ENCODE peak calls at places on chromosomes 13 and 19, in seven cellular contexts. H, M, G, L, T, U and J are unnamed samples.

GRCh38 chr13:109874921-109875454 is 88.6 kb upstream of the IRS2 start:
- DNase-seq in T (no peak), H (peak; percentile 42), U (no peak), M (no peak), L (peak; percentile 79), G (no peak), J (no peak)

GRCh38 chr19:58450836-58451357 is 525 bp upstream of the ZNF324B start:
- DNase-seq in T (no peak), H (no peak), L (peak; percentile 18), G (peak; percentile 51), M (no peak), U (no peak), J (no peak)

GRCh38 chr19:34172661-34173144 is 399 bp downstream of the LSM14A start:
- DNase-seq in L (peak; percentile 73), H (peak; percentile 41), M (no peak), U (no peak), G (no peak), T (peak; percentile 7), J (no peak)

GRCh38 chr19:2962018-2962670 is 15.2 kb upstream of the TLE6 start:
- DNase-seq in G (peak; percentile 78), L (peak; percentile 92), H (peak; percentile 89), T (no peak), M (peak; percentile 77), U (no peak), J (peak; percentile 26)

GRCh38 chr13:36297600-36298338 is at the start of gene CCDC169:
- DNase-seq in M (peak; percentile 76), T (peak; percentile 28), L (peak; percentile 92), H (peak; percentile 70), G (no peak), U (peak; percentile 42), J (peak; percentile 52)

GRCh38 chr13:41231025-41231677 is 32.2 kb downstream of the MTRF1 start:
- DNase-seq in L (no peak), U (no peak), T (no peak), M (no peak), H (no peak), G (no peak), J (no peak)

GRCh38 chr19:35248310-35249145 is at the start of gene LSR:
- DNase-seq in M (peak; percentile 77), H (no peak), L (no peak), U (peak; percentile 43), G (no peak), T (no peak), J (no peak)

GRCh38 chr19:5128251-5128931 is 159.5 kb downstream of the KDM4B start:
- DNase-seq in H (peak; percentile 74), G (no peak), T (no peak), U (no peak), L (peak; percentile 87), M (no peak), J (no peak)

GRCh38 chr19:43620061-43621001 is 902 bp upstream of the ZNF428 start:
- DNase-seq in L (no peak), H (no peak), G (no peak), T (peak; percentile 75), U (peak; percentile 69), M (no peak), J (no peak)

GRCh38 chr13:34349091-34349722 is 531.3 kb downstream of the RFC3 start:
- DNase-seq in M (no peak), U (no peak), G (no peak), H (peak; percentile 97), L (peak; percentile 92), T (no peak), J (no peak)

GRCh38 chr19:5238700-5239099 is 101.9 kb downstream of the PTPRS start:
- DNase-seq in L (no peak), M (no peak), G (no peak), T (no peak), U (no peak), H (no peak), J (no peak)

GRCh38 chr13:24502567-24503375 is 9.8 kb downstream of the PARP4 start:
- DNase-seq in L (peak; percentile 87), G (no peak), H (peak; percentile 63), U (no peak), M (no peak), T (no peak), J (no peak)

GRCh38 chr19:3500429-3501101 is at the start of gene DOHH:
- DNase-seq in L (peak; percentile 99), U (peak; percentile 77), M (peak; percentile 93), H (peak; percentile 97), T (peak; percentile 87), G (peak; percentile 98), J (peak; percentile 90)